ENCODE peak calls at places on chromosomes 11 and 22, in six cellular contexts. I, U, C, O, T and L are unnamed samples.

GRCh38 chr22:19693981-19694670 is 20.2 kb upstream of the SEPTIN5 start:
- DNase-seq in C (no peak), O (no peak), T (no peak), U (no peak), I (no peak), L (no peak)

GRCh38 chr11:110759972-110760381 is 47.7 kb upstream of the ARHGAP20 start:
- DNase-seq in O (no peak), C (no peak), T (no peak), I (no peak), U (no peak), L (no peak)

GRCh38 chr11:28529540-28530410 is 421.6 kb downstream of the METTL15 start:
- DNase-seq in T (peak), I (no peak), C (no peak), O (no peak), U (no peak), L (no peak)

GRCh38 chr11:2375341-2375853 is 1.7 kb upstream of the CD81 start:
- DNase-seq in O (peak), I (no peak), C (no peak), U (no peak), T (no peak), L (no peak)

GRCh38 chr11:34865261-34865660 is 50.9 kb downstream of the APIP start:
- DNase-seq in T (no peak), O (no peak), I (no peak), C (no peak), U (no peak), L (no peak)

GRCh38 chr11:11407065-11407737 is 54.2 kb upstream of the CSNK2A3 start:
- DNase-seq in U (no peak), T (no peak), C (no peak), O (peak), I (no peak), L (no peak)

GRCh38 chr11:76339217-76339616 is 41.7 kb downstream of the THAP12 start:
- DNase-seq in C (no peak), T (no peak), U (peak), O (peak), I (peak), L (no peak)

GRCh38 chr22:47626428-47627390 is 864.3 kb downstream of the TBC1D22A start:
- DNase-seq in O (no peak), U (no peak), T (no peak), I (no peak), C (peak), L (no peak)

GRCh38 chr22:49968313-49968830 is 7.8 kb downstream of the PIM3 start:
- DNase-seq in T (no peak), O (peak), U (no peak), I (no peak), C (peak), L (no peak)

GRCh38 chr11:59173964-59174663 is 2.2 kb downstream of the DTX4 start:
- DNase-seq in I (no peak), O (no peak), T (peak), C (no peak), U (no peak), L (no peak)

GRCh38 chr11:11468919-11469318 is 115.9 kb upstream of the CSNK2A3 start:
- DNase-seq in T (no peak), U (no peak), I (no peak), C (no peak), O (no peak), L (no peak)

GRCh38 chr11:78181155-78181554 is 7.3 kb downstream of the KCTD21 start:
- DNase-seq in U (no peak), I (no peak), T (no peak), C (no peak), O (no peak), L (no peak)

GRCh38 chr22:40603088-40603605 is 33.4 kb downstream of the MRTFA start:
- DNase-seq in I (no peak), T (no peak), O (no peak), C (no peak), U (no peak), L (no peak)

GRCh38 chr11:117828641-117829368 is 4.3 kb upstream of the FXYD2 start:
- DNase-seq in T (peak), C (peak), O (peak), U (no peak), I (no peak), L (no peak)

GRCh38 chr11:126115253-126115540 is 52.5 kb upstream of the CDON start:
- DNase-seq in O (peak), U (peak), C (no peak), I (no peak), T (no peak), L (no peak)

GRCh38 chr11:17739945-17740338 is 5.4 kb downstream of the KCNC1 start:
- DNase-seq in C (no peak), O (peak), U (no peak), I (no peak), T (no peak), L (no peak)

GRCh38 chr22:38802671-38803121 is 8.8 kb upstream of the DNAL4 start:
- DNase-seq in U (peak), C (no peak), T (no peak), O (peak), I (peak), L (no peak)

GRCh38 chr11:7421136-7421535 is 64.2 kb upstream of the OLFML1 start:
- DNase-seq in T (no peak), I (no peak), O (no peak), U (no peak), C (no peak), L (no peak)

GRCh38 chr11:135075740-135076139 is 663.7 kb upstream of the B3GAT1 start:
- DNase-seq in C (no peak), U (peak), T (no peak), O (peak), I (no peak), L (no peak)

GRCh38 chr11:74001822-74002286 is 7.0 kb downstream of the UCP3 start:
- DNase-seq in O (peak), I (no peak), U (no peak), T (no peak), C (no peak), L (no peak)

GRCh38 chr11:7630002-7630401 is 43.3 kb downstream of the CYB5R2 start:
- DNase-seq in C (no peak), O (no peak), U (no peak), T (no peak), I (no peak), L (no peak)

GRCh38 chr22:28207281-28208030 is 288.4 kb upstream of the PITPNB start:
- DNase-seq in O (no peak), I (no peak), U (no peak), T (no peak), C (no peak), L (no peak)

GRCh38 chr11:122140535-122140934 is 24.5 kb upstream of the BLID start:
- DNase-seq in I (peak), C (no peak), U (no peak), T (no peak), O (no peak), L (no peak)

GRCh38 chr11:69075421-69076128 is 26.8 kb downstream of the TPCN2 start:
- DNase-seq in I (peak), C (no peak), T (no peak), O (peak), U (peak), L (no peak)

GRCh38 chr11:39664023-39664422 is 1795.4 kb downstream of the LRRC4C start:
- DNase-seq in I (no peak), O (no peak), T (no peak), U (no peak), C (no peak), L (no peak)

GRCh38 chr22:41596776-41597634 is 7.4 kb upstream of the PMM1 start:
- DNase-seq in I (no peak), C (no peak), O (peak), T (peak), U (no peak), L (no peak)

GRCh38 chr11:115334932-115335788 is 169.1 kb downstream of the CADM1 start:
- DNase-seq in U (no peak), T (peak), C (no peak), I (no peak), O (no peak), L (no peak)

GRCh38 chr22:25193130-25193529 is 6.5 kb upstream of the CRYBB3 start:
- DNase-seq in C (no peak), I (no peak), T (no peak), U (no peak), O (no peak), L (no peak)

GRCh38 chr11:36000616-36001190 is 56.8 kb downstream of the LDLRAD3 start:
- DNase-seq in O (no peak), C (no peak), I (no peak), U (no peak), T (no peak), L (no peak)

GRCh38 chr22:44049369-44050231 is 25.5 kb downstream of the PARVB start:
- DNase-seq in T (no peak), O (no peak), U (no peak), C (no peak), I (no peak), L (no peak)

GRCh38 chr11:69253028-69253427 is 40.9 kb upstream of the MYEOV start:
- DNase-seq in U (no peak), T (no peak), O (no peak), C (no peak), I (no peak), L (no peak)

GRCh38 chr11:75796091-75796435 is 18.9 kb upstream of the UVRAG start:
- DNase-seq in T (no peak), U (no peak), C (no peak), I (no peak), O (no peak), L (no peak)

GRCh38 chr22:27207907-27208306 is 550.5 kb downstream of the MIAT start:
- DNase-seq in C (no peak), O (no peak), U (no peak), T (no peak), I (no peak), L (no peak)

GRCh38 chr11:2529173-2529572 is 84.4 kb downstream of the KCNQ1 start:
- DNase-seq in O (no peak), C (no peak), I (no peak), T (no peak), U (no peak), L (no peak)

GRCh38 chr11:26522912-26523610 is 49.0 kb downstream of the MUC15 start:
- DNase-seq in C (no peak), I (no peak), O (no peak), U (no peak), T (no peak), L (no peak)

DNA sequence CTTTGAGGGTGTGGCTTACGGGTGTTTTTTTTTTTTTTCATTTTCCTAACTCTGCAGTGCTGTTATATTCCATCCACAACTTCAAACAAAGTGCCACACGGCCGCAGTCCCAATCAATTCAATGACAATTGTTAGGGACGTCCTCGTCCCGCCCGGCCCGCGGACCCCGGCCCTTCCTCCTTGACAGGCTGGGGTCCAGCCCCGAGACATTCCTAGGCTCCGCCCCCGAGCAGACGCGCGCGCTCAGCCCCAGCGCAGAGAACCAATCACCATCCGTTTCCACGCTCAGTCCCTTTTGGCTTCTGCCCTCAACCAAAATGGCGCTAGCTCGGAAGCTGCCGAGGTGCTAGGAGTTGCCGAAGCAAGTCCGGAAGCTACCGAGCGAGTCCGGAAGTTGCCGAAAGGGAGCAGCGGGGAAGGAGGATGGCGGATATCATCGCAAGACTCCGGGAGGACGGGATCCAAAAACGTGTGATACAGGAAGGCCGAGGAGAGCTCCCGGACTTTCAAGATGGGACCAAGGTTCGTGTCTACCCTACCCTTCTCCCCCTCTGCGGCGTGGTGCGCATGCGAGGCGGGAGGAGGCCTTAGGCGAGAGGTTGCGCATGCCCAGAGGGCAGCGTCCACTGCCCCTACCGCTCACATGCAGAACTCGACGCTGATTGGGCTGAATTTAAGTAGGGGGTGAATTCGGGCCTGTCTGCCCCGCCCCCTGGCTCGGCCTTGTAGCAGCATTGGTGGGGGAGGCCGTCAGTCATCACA is at the start of gene AIP:
- DNase-seq in T (peak), O (peak), U (peak), C (peak), I (peak), L (peak)
- TF ChIP-seq CTCF in T (no peak), O (peak), U (peak), C (no peak), I (peak), L (no peak)

GRCh38 chr11:61378713-61379313 is 13.6 kb upstream of the TMEM216 start:
- DNase-seq in C (no peak), I (peak), T (no peak), O (no peak), U (peak), L (no peak)

GRCh38 chr11:61380914-61381313 is 11.5 kb upstream of the TMEM216 start:
- DNase-seq in I (no peak), C (no peak), O (no peak), T (no peak), U (no peak), L (no peak)

GRCh38 chr11:61390161-61390560 is 2.2 kb upstream of the TMEM216 start:
- DNase-seq in U (no peak), C (no peak), T (no peak), O (no peak), I (no peak), L (no peak)

DNA sequence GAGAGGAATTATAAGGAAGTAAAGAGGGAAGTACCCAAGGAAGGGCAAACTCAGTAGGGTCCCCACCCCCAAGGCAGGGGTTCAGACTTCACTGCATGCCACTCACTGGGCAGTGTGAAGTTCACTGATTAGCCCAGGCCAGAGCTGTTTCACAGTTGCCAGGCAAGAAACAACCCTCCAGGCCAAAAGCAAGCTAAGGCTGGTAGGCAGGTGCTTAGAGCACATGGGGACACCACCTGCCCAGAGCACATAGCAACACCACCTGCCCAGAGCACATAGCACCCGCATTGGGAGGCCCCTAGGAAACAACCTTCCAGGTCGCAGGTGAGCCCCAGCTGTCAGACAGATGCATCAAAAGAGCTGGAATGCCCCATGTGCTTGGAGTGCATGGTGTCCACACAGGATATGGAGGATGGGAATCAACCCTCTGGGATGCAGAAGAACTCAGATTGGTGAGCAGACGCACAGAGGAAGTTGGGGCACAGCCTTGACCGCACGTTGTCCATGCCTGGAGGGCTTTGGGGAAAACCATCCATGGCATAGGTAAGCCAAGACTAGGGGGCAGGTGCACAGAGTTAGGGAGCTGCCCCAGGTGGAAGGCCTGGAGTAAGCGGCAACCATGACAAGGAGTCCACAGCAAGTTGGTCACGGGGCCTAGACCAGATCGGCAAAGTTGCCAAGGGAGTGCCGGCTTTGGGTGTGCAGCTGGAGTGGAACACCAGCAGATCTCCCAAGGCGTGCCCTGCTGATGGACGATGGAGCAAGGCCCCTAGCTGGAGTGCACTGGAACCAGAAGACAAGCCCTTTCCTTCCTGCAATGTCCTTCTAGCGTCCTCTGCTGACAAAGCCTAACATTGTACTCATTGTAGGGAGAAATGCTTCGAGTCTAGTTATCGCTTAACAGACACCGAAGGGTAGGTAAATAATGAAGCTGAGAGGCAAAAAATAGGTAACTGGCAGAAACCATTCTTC is 7.8 kb upstream of the TMEM216 start:
- DNase-seq in C (no peak), T (no peak), O (no peak), U (no peak), I (no peak), L (no peak)
- TF ChIP-seq CTCF in C (no peak), T (no peak), O (no peak), U (no peak), I (peak), L (peak)

GRCh38 chr22:22666307-22667091 is 22.1 kb downstream of the GGTLC2 start:
- DNase-seq in T (peak), I (no peak), C (no peak), U (no peak), O (no peak), L (no peak)
- TF ChIP-seq CTCF in T (peak), I (peak), C (no peak), U (no peak), O (peak), L (peak)

GRCh38 chr11:129992161-129992944 is 10.3 kb downstream of the PRDM10 start:
- DNase-seq in U (no peak), O (no peak), C (no peak), I (no peak), T (peak), L (no peak)
- TF ChIP-seq CTCF in U (no peak), O (peak), C (peak), I (no peak), T (peak), L (peak)

DNA sequence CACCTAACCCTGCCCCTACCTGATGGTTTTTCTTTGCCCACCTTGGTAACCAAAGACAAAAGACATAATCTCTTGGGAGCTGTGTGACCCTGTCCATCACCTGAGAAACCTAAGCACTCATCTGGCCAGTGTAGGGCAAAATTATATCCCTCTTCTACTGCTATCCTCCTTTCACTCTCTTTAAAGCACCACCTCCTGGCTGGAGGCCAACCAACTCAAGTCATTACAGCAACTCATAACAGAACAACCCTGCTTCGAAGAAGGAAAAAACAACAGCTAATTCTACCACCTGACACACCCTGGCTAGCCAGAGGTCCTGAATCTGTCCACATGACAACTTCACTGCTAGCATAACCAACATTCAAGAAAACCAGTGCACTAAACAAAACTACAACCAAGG is 45.5 kb downstream of the GAS2 start:
- DNase-seq in I (no peak), T (no peak), U (no peak), C (no peak), O (no peak), L (no peak)
- TF ChIP-seq CTCF in I (no peak), T (no peak), U (no peak), C (no peak), O (no peak), L (no peak)

DNA sequence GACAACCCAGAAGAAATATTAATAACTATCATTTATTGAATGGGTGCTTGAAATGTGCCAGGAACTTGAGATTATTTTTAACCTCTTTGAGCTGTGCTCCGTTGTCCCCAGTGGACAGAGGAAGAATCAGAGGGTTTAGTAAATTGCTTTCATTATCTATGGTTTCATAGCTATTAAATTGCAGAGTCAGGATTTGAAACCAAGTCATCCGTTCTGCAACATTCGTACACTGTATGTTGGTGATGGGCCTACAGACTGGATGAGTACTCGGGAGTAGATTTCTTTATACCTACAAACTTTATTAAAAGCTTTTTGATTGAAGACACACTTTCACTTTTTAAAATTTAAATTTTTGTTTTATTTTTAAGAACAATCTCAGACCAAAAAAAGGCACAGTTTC is 4.9 kb downstream of the HSD17B12 start:
- DNase-seq in I (no peak), C (no peak), T (no peak), O (no peak), U (no peak), L (no peak)
- TF ChIP-seq CTCF in I (no peak), C (no peak), T (no peak), O (no peak), U (no peak), L (no peak)

GRCh38 chr11:13111813-13112130 is 102.7 kb downstream of the RASSF10 start:
- DNase-seq in O (no peak), U (no peak), I (no peak), T (no peak), C (no peak), L (no peak)

GRCh38 chr11:13118194-13118593 is 109.1 kb downstream of the RASSF10 start:
- DNase-seq in I (peak), T (no peak), C (no peak), O (no peak), U (no peak), L (no peak)

GRCh38 chr11:13117344-13117743 is 108.2 kb downstream of the RASSF10 start:
- DNase-seq in U (no peak), I (no peak), T (no peak), O (no peak), C (no peak), L (no peak)

GRCh38 chr11:13116491-13116890 is 107.4 kb downstream of the RASSF10 start:
- DNase-seq in C (no peak), I (no peak), U (no peak), O (no peak), T (no peak), L (no peak)

GRCh38 chr11:13114566-13115465 is 105.7 kb downstream of the RASSF10 start:
- DNase-seq in C (no peak), I (no peak), U (no peak), T (peak), O (no peak), L (no peak)
- TF ChIP-seq CTCF in C (no peak), I (no peak), U (no peak), T (peak), O (no peak), L (peak)